ENCODE peak calls at places on chromosome 7, in five cellular contexts. O, A, P, W and B are unnamed samples.

GRCh38 chr7:80883188-80884025 is 35.4 kb downstream of the SEMA3C start:
- DNase-seq in O (peak; percentile 100), A (no peak), W (no peak), P (peak; percentile 98), B (no peak)

GRCh38 chr7:20223356-20223755 is 6.2 kb upstream of the MACC1 start:
- DNase-seq in O (no peak), P (no peak), W (no peak), A (no peak), B (no peak)

GRCh38 chr7:2016761-2017482 is 215.8 kb downstream of the MAD1L1 start:
- DNase-seq in P (no peak), O (no peak), A (no peak), W (peak; percentile 15), B (no peak)

GRCh38 chr7:111499027-111499426 is 63.3 kb downstream of the IMMP2L start:
- DNase-seq in P (peak; percentile 7), A (no peak), O (no peak), W (no peak), B (no peak)

GRCh38 chr7:1026721-1027151 is 17.6 kb upstream of the GPR146 start:
- DNase-seq in W (peak; percentile 39), O (no peak), A (no peak), P (no peak), B (no peak)

GRCh38 chr7:142898377-142899235 is 13.1 kb upstream of the TRPV6 start:
- DNase-seq in O (no peak), A (no peak), W (no peak), P (no peak), B (peak; percentile 75)

GRCh38 chr7:100675581-100676350 is 2.2 kb downstream of the GNB2 start:
- DNase-seq in O (peak; percentile 12), P (no peak), A (peak; percentile 80), W (peak; percentile 92), B (peak; percentile 91)

GRCh38 chr7:80244206-80244956 is 109.8 kb downstream of the GNAI1 start:
- DNase-seq in P (no peak), A (no peak), W (no peak), O (no peak), B (no peak)

GRCh38 chr7:44149571-44150465 is 8.7 kb upstream of the MYL7 start:
- DNase-seq in A (no peak), P (no peak), O (no peak), W (no peak), B (no peak)

GRCh38 chr7:47946581-47947354 is 1.5 kb downstream of the PKD1L1 start:
- DNase-seq in A (no peak), P (no peak), O (no peak), W (no peak), B (no peak)

GRCh38 chr7:131370523-131370968 is 42.9 kb downstream of the MKLN1 start:
- DNase-seq in O (no peak), P (no peak), A (no peak), W (no peak), B (no peak)

GRCh38 chr7:5488286-5488878 is 64.7 kb upstream of the TNRC18 start:
- DNase-seq in W (no peak), O (no peak), A (no peak), P (no peak), B (no peak)

GRCh38 chr7:43558071-43558470 is 24.8 kb upstream of the STK17A start:
- DNase-seq in O (no peak), W (no peak), A (no peak), P (no peak), B (no peak)

GRCh38 chr7:139451638-139452037 is 31.8 kb downstream of the KLRG2 start:
- DNase-seq in A (no peak), P (no peak), O (no peak), W (no peak), B (no peak)

GRCh38 chr7:144565586-144565985 is 162.1 kb upstream of the NOBOX start:
- DNase-seq in A (no peak), P (no peak), O (no peak), W (no peak), B (no peak)

GRCh38 chr7:104848386-104848990 is 165.5 kb upstream of the KMT2E start:
- DNase-seq in P (peak; percentile 18), A (peak; percentile 64), O (no peak), W (no peak), B (no peak)

GRCh38 chr7:155422151-155422550 is 35.8 kb upstream of the EN2 start:
- DNase-seq in W (no peak), O (no peak), A (no peak), P (no peak), B (no peak)

GRCh38 chr7:155425011-155425340 is 33.0 kb upstream of the EN2 start:
- DNase-seq in W (no peak), A (no peak), P (no peak), O (no peak), B (no peak)

GRCh38 chr7:155422599-155423336 is 35.2 kb upstream of the EN2 start:
- DNase-seq in O (no peak), A (no peak), W (no peak), P (no peak), B (no peak)

GRCh38 chr7:155424301-155425010 is 33.5 kb upstream of the EN2 start:
- DNase-seq in P (no peak), O (no peak), A (no peak), W (no peak), B (no peak)

DNA sequence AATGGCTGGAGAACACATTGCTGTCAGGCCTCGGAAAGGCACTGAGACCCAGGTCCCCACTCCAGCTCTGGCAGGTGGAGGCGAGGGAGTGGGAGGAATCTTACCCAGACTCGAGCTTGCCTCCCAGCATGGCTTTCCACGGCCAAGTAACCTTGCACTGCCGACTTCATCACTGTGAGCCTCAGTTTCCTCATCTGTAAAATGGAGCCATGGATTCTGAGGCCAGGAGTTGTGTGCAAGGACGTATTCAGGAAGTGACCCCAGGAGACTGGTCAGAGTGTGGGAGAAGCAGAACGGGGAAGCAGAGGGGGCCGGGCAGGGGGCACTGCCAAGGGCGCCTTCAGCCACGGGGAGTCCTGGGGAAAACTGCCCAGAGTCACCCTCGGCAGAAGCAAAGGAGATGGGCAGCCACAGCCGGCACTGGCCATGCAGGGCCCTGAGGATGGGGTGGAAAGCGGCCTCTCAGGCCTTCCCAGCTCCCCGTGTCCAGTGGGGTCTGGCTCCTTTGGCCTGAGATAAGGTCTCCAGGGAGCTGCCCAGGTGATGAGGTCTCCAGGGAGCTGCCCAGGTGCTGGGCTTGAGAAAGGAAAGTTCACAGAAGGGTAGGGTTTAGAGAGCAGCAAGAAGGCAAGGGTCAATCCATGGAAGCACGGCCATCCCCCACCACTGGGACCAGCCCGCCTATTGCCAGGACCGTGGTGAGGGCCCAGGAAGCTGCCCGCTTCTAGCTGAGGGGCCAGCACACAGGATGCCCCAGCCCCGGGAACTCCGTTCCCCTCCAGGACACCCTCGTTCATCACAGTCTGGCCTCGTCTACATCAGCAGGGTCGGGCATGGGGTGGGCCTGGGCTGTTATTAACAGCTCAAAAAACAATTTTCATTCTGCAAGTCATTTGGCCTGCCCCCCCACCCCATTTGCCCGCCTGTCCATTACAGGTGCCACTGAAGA is 34.3 kb upstream of the EN2 start:
- DNase-seq in O (no peak), P (no peak), A (no peak), W (no peak), B (no peak)
- H3K27me3 ChIP-seq in O (peaks cover 5% of the 10 kb centered on the region), P (peaks cover 15% of the 10 kb centered on the region), A (no peaks in the 10 kb centered on the region), W (no peaks in the 10 kb centered on the region), B (peaks cover 8% of the 10 kb centered on the region)

GRCh38 chr7:74051193-74051592 is 23.2 kb downstream of the ELN start:
- DNase-seq in O (no peak), P (no peak), A (no peak), W (peak; percentile 53), B (no peak)

GRCh38 chr7:74053589-74054186 is 25.7 kb downstream of the ELN start:
- DNase-seq in P (no peak), W (peak; percentile 23), O (no peak), A (no peak), B (no peak)

GRCh38 chr7:74052628-74053027 is 24.7 kb downstream of the ELN start:
- DNase-seq in A (no peak), P (no peak), W (no peak), O (no peak), B (no peak)

GRCh38 chr7:74049997-74050798 is 22.2 kb downstream of the ELN start:
- DNase-seq in A (no peak), P (no peak), W (no peak), O (no peak), B (no peak)

DNA sequence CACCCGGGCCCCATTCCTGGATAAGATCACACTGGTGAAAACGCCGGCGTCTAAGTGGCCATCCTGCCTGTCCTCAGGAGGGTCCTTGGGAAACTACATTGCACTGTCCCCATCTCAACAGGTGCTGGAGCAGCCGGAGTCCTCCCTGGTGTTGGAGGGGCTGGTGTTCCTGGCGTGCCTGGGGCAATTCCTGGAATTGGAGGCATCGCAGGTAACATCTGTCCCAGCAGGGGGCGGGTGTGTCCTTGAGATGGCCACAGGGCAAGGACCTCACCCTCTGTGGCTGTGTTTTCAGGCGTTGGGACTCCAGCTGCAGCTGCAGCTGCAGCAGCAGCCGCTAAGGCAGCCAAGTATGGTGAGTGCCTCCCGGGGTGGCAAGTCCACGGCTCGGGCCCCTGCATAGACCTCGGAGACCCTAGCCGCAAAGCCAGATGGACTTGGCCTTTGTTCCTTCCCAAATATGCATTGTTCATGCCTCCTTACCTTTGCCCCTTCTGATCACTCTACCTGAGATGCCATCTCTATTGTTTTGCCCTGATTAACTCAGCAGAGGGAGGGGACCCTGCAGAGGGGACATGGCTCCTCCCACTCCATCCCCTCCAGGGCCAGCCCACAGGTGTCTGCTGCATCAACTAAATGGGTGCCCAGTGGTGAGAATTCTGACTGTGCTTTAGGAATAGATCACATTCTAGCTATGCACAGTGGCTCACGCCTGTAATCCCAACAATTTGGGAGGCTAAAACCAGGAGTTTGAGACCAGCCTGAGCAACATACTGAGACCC is 23.8 kb downstream of the ELN start:
- DNase-seq in P (peak; percentile 34), O (no peak), W (peak; percentile 59), A (peak; percentile 67), B (peak; percentile 70)
- TF ChIP-seq CTCF in P (peak; percentile 77), O (peak; percentile 32), W (no peak), A (no peak), B (peak; percentile 15)

GRCh38 chr7:50405246-50405645 is 44.9 kb downstream of the FIGNL1 start:
- DNase-seq in O (no peak), A (no peak), P (no peak), W (no peak), B (no peak)
- H3K27me3 ChIP-seq in O (peaks cover 6% of the 10 kb centered on the region), A (no peaks in the 10 kb centered on the region), P (peaks cover 52% of the 10 kb centered on the region), W (no peaks in the 10 kb centered on the region), B (peaks cover 14% of the 10 kb centered on the region)

DNA sequence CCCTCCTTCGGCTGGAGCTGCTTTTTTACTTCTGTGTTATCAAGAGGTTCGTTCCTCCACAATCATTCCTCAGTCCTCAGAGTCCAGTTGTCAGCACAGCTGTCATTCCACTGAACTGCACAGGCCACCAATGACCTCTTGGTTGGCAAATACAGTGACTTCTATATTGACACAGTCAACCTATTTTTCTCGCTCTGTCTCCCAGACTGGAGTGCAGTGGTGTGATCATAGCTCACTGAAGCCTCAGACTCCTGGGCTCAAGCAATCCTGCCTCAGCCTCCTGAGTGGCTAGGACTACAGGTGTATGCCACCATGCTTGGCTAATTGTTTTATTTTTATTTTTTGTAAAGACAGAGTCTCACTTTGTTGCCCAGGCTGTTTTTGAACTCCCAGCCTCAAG is 27.7 kb downstream of the CRCP start:
- DNase-seq in A (no peak), O (no peak), W (no peak), P (no peak), B (no peak)
- TF ChIP-seq CTCF in A (no peak), O (no peak), W (no peak), P (no peak), B (no peak)

GRCh38 chr7:91492317-91492716 is 228.1 kb downstream of the FZD1 start:
- DNase-seq in P (no peak), O (no peak), W (no peak), A (no peak), B (no peak)
- H3K27me3 ChIP-seq in P (no peaks in the 10 kb centered on the region), O (no peaks in the 10 kb centered on the region), W (no peaks in the 10 kb centered on the region), A (no peaks in the 10 kb centered on the region), B (no peaks in the 10 kb centered on the region)